ENCODE peak calls at places on chromosomes 1 and 21, in six cellular contexts. O is hepatocyte, I is GM20000, R is iPS DF 19.7, V is NCI-H1105, L is retina. G is an unnamed sample.

GRCh38 chr1:25536124-25536523 is 7.3 kb upstream of the LDLRAP1 start:
- DNase-seq in I (no peak), L (no peak), V (no peak), R (no peak), O (no peak), G (no peak)

GRCh38 chr1:119779869-119780356 is 11.2 kb upstream of the HMGCS2 start:
- DNase-seq in R (no peak), I (no peak), O (peak), V (peak), L (no peak), G (no peak)

GRCh38 chr1:34918609-34919561 is 10.6 kb downstream of the DLGAP3 start:
- DNase-seq in V (peak), O (no peak), R (peak), I (peak), L (peak), G (peak)

GRCh38 chr1:204377800-204378608 is 18.3 kb upstream of the PLEKHA6 start:
- DNase-seq in O (peak), R (no peak), V (peak), I (peak), L (peak), G (peak)

GRCh38 chr1:43306688-43307457 is 6.1 kb downstream of the TIE1 start:
- DNase-seq in R (no peak), V (no peak), O (no peak), I (no peak), L (no peak), G (no peak)

GRCh38 chr1:31977361-31978131 is 36.1 kb upstream of the KHDRBS1 start:
- DNase-seq in R (peak), L (peak), V (no peak), I (no peak), O (peak), G (peak)

GRCh38 chr1:172380441-172381244 is 39.8 kb upstream of the C1orf105 start:
- DNase-seq in V (no peak), L (no peak), I (peak), O (no peak), R (no peak), G (no peak)

GRCh38 chr1:1298861-1299685 is 8.7 kb downstream of the ACAP3 start:
- DNase-seq in O (no peak), R (no peak), L (peak), V (no peak), I (no peak), G (peak)

GRCh38 chr1:6634278-6635052 is 9.8 kb downstream of the THAP3 start:
- DNase-seq in V (peak), O (peak), R (no peak), L (peak), I (peak), G (peak)

GRCh38 chr1:12424150-12424549 is 193.9 kb downstream of the DHRS3 start:
- DNase-seq in I (no peak), V (no peak), R (no peak), L (no peak), O (no peak), G (no peak)

GRCh38 chr1:24142546-24143431 is at the start of gene IL22RA1:
- DNase-seq in I (no peak), R (no peak), O (peak), V (peak), L (no peak), G (no peak)

GRCh38 chr1:207221934-207222351 is 99.5 kb upstream of the CD55 start:
- DNase-seq in I (no peak), O (no peak), R (no peak), L (no peak), V (no peak), G (no peak)

GRCh38 chr1:235006132-235006721 is 122.4 kb downstream of the TOMM20 start:
- DNase-seq in L (no peak), I (no peak), V (no peak), O (no peak), R (no peak), G (no peak)

GRCh38 chr1:110948038-110948810 is 15.5 kb downstream of the LRIF1 start:
- DNase-seq in O (no peak), L (no peak), R (no peak), I (no peak), V (no peak), G (no peak)

GRCh38 chr1:37481289-37482003 is 7.1 kb downstream of the ZC3H12A start:
- DNase-seq in O (no peak), V (no peak), R (no peak), I (no peak), L (no peak), G (no peak)

GRCh38 chr1:171966426-171967220 is 125.3 kb downstream of the DNM3 start:
- DNase-seq in O (no peak), V (no peak), L (no peak), R (peak), I (no peak), G (no peak)

GRCh38 chr1:178664278-178664677 is 60.8 kb upstream of the RALGPS2 start:
- DNase-seq in V (no peak), R (no peak), L (no peak), O (no peak), I (peak), G (no peak)

GRCh38 chr21:41711416-41712023 is 55.3 kb downstream of the RIPK4 start:
- DNase-seq in R (no peak), O (no peak), I (no peak), V (no peak), L (no peak), G (no peak)

GRCh38 chr1:154398141-154398540 is 7.0 kb upstream of the IL6R start:
- DNase-seq in I (no peak), O (no peak), L (no peak), V (no peak), R (no peak), G (no peak)

GRCh38 chr1:239240736-239241135 is 145.6 kb upstream of the CHRM3 start:
- DNase-seq in R (no peak), L (no peak), V (no peak), I (no peak), O (no peak), G (no peak)

GRCh38 chr1:206534552-206534951 is 27.2 kb downstream of the RASSF5 start:
- DNase-seq in I (no peak), L (no peak), V (no peak), R (no peak), O (no peak), G (no peak)

GRCh38 chr21:33975548-33976081 is 60.0 kb upstream of the ATP5PO start:
- DNase-seq in V (no peak), R (no peak), O (peak), I (peak), L (no peak), G (no peak)

GRCh38 chr1:17201201-17202021 is 3.5 kb upstream of the PADI1 start:
- DNase-seq in O (no peak), L (no peak), V (no peak), R (no peak), I (no peak), G (peak)

GRCh38 chr1:206074839-206075238 is 21.9 kb downstream of the RHEX start:
- DNase-seq in I (no peak), R (no peak), L (no peak), V (no peak), O (no peak), G (no peak)

GRCh38 chr1:228174482-228175315 is 9.1 kb downstream of the IBA57 start:
- DNase-seq in L (no peak), I (peak), V (no peak), R (no peak), O (no peak), G (peak)

GRCh38 chr1:41955461-41956159 is 36.9 kb upstream of the HIVEP3 start:
- DNase-seq in R (no peak), L (peak), V (no peak), O (peak), I (peak), G (no peak)

GRCh38 chr1:244863491-244864252 is 671 bp downstream of the HNRNPU start:
- DNase-seq in R (no peak), I (peak), O (no peak), V (no peak), L (no peak), G (no peak)

GRCh38 chr1:176033879-176034278 is 173.2 kb downstream of the COP1 start:
- DNase-seq in O (no peak), R (no peak), I (no peak), L (no peak), V (no peak), G (no peak)

GRCh38 chr1:116722016-116722838 is 32.0 kb upstream of the CD2 start:
- DNase-seq in I (no peak), O (peak), V (no peak), L (no peak), R (no peak), G (no peak)